ENCODE peak calls at places on chromosome 22, in eight cellular contexts. N is PC-3, M is GM12864, D is neural progenitor cell, K is fibroblast of pulmonary artery, Z is ovary, G is epithelial cell of esophagus, C is lung. J is an unnamed sample.

GRCh38 chr22:50713571-50714056 is 24.4 kb upstream of the ACR start:
- DNase-seq in Z (no peak), G (no peak), N (no peak), D (no peak), C (no peak), K (no peak), M (no peak), J (no peak)

GRCh38 chr22:44099696-44100095 is 75.6 kb downstream of the PARVB start:
- DNase-seq in D (no peak), G (no peak), Z (peak; percentile 9), N (no peak), K (no peak), C (no peak), M (no peak), J (peak; percentile 71)

GRCh38 chr22:36736701-36737320 is 33.3 kb upstream of the CACNG2 start:
- DNase-seq in N (no peak), G (no peak), C (no peak), K (no peak), Z (no peak), D (no peak), M (no peak), J (peak; percentile 54)

GRCh38 chr22:17443413-17444203 is 74.3 kb downstream of the CECR2 start:
- DNase-seq in M (no peak), Z (no peak), D (no peak), G (no peak), C (no peak), K (no peak), N (no peak), J (no peak)

GRCh38 chr22:36510384-36510783 is 3.5 kb upstream of the FOXRED2 start:
- DNase-seq in N (no peak), M (no peak), G (peak; percentile 32), K (no peak), C (no peak), Z (no peak), D (no peak), J (no peak)

GRCh38 chr22:42180349-42180842 is 49.8 kb upstream of the CYP2D6 start:
- DNase-seq in Z (peak; percentile 32), M (no peak), K (no peak), D (no peak), N (no peak), C (no peak), G (peak; percentile 19), J (no peak)

GRCh38 chr22:31289335-31289734 is 3.0 kb downstream of the PIK3IP1 start:
- DNase-seq in M (no peak), Z (no peak), C (no peak), G (no peak), K (no peak), N (no peak), D (no peak), J (peak; percentile 84)

GRCh38 chr22:43563571-43563970 is 151.8 kb downstream of the MPPED1 start:
- DNase-seq in Z (no peak), K (no peak), M (no peak), C (no peak), D (no peak), N (no peak), G (no peak), J (no peak)

DNA sequence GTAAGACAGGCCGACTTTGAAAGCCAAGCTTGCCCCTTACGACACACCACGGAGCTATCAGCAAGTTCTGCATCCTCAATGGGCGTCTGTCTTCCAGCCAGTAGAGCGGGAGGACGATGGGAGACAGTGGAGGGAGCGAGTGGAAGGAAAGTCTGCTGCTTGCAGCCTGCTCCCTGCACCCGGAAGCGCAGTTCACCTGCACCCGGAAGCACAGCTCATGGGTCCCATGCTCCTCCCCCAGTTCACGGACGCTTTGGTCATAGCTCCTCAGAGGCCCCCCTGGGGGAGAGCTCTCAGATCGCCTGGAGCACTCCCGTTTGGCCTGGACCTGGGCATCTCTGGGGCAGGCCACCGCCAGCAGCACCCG is 51.3 kb downstream of the FBLN1 start:
- DNase-seq in M (no peak), Z (peak; percentile 67), C (no peak), D (no peak), N (no peak), G (no peak), K (no peak), J (no peak)
- TF ChIP-seq CTCF in M (no peak), Z (no peak), C (no peak), D (no peak), N (peak; percentile 13), G (no peak), K (no peak), J (no peak)

GRCh38 chr22:38069372-38070249 is 12.4 kb downstream of the PICK1 start:
- DNase-seq in K (peak; percentile 31), D (peak; percentile 73), Z (peak; percentile 62), C (no peak), G (no peak), N (no peak), M (peak; percentile 13), J (no peak)
- H3K4me3 ChIP-seq in K (no peak overlapping the region), D (no peak overlapping the region), Z (no peak overlapping the region), C (no peak overlapping the region), G (no peak overlapping the region), N (no peak overlapping the region), M (no peak overlapping the region), J (no peak overlapping the region)

GRCh38 chr22:46762238-46763050 is at the start of gene TBC1D22A:
- DNase-seq in M (peak; percentile 83), N (peak; percentile 91), D (peak; percentile 97), Z (peak; percentile 95), K (peak; percentile 94), C (peak; percentile 95), G (peak; percentile 96), J (peak; percentile 92)
- TF ChIP-seq CTCF in M (no peak), N (no peak), D (no peak), Z (no peak), K (no peak), C (peak; percentile 7), G (no peak), J (no peak)

DNA sequence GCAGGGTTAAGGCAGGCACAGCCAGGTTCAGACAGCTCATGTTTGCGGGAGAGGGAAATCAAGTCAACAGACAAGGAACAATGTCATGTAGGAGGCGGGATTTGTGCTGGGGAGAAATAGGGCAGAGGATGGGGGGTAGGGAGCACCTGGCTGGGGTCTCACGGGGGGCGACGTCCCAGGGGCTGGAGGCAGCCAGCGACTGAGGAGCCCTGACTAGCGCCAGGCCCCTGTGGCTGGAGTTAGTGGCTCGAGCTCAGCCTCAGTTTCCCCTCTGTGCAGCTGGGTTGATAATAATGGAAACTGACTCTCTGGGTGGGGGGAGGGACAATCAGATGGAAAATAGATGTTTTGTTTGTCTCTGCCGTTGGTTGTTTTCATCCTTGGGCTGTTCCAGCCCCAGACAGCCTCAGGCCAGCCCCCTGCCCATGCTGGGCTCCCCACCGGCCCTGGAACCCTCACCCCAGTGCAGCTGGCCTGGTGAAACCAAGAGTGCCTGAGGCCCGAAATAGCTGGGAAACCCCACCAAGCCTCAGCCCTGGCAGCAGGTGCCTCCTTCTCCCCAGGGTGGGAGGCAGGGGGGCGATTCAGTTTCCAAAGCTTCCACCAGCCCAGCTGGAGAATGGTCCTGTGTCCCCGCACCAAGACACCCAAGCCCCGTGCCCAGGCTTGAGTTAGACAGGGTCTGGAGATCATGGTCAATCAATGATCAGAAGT is 44.1 kb downstream of the IGLL5 start:
- DNase-seq in M (peak; percentile 56), N (no peak), C (no peak), D (no peak), G (no peak), Z (no peak), K (no peak), J (no peak)
- H3K4me3 ChIP-seq in M (no peak overlapping the region), N (no peak overlapping the region), C (no peak overlapping the region), D (no peak overlapping the region), G (no peak overlapping the region), Z (no peak overlapping the region), K (no peak overlapping the region), J (no peak overlapping the region)

GRCh38 chr22:21078916-21079315 is 33.2 kb downstream of the LRRC74B start:
- DNase-seq in M (no peak), Z (no peak), N (no peak), D (no peak), C (no peak), G (no peak), K (no peak), J (no peak)

GRCh38 chr22:21076907-21077625 is 31.3 kb downstream of the LRRC74B start:
- DNase-seq in N (no peak), G (no peak), Z (no peak), C (no peak), K (no peak), M (no peak), D (no peak), J (no peak)

GRCh38 chr22:21077884-21078508 is 32.2 kb downstream of the LRRC74B start:
- DNase-seq in G (no peak), D (no peak), N (no peak), C (no peak), M (no peak), Z (no peak), K (no peak), J (no peak)

GRCh38 chr22:21080435-21081137 is 34.8 kb downstream of the LRRC74B start:
- DNase-seq in C (no peak), Z (no peak), D (no peak), N (no peak), M (no peak), G (no peak), K (no peak), J (no peak)

DNA sequence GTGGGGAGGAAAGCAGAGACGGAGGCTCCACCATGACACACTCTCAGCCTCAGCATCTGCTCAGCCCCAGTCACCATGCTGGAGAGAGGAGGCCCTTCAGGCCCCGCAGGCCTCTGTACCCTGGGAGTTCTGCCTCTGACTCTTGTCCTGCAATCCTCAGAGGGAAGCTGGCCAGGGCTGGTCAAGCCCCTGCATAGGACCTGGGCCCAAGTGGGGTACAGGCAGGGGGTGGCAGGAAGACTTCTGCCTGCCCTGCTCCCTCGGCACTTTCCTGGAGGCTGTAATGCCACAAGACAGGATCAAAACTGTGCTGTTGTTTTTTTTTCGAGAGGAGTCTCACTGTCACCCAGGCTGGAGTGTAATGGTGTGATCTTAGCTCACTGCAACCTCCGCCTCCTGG is 33.7 kb downstream of the LRRC74B start:
- DNase-seq in D (no peak), K (no peak), Z (no peak), C (no peak), G (no peak), N (no peak), M (no peak), J (no peak)
- TF ChIP-seq CTCF in D (no peak), K (no peak), Z (no peak), C (no peak), G (no peak), N (no peak), M (no peak), J (no peak)

J was measured in lower leg skin.